ENCODE peak calls at places on chromosomes 12 and 14, in ten cellular contexts. O is uterus; E is tibial nerve; N is ascending aorta; X is upper lobe of right lung; Q is CD8-positive, alpha-beta memory T cell; Z is neural progenitor cell; K is kidney; Y is cardiac muscle cell; W is GM23248. A is an unnamed sample. For H3K9me3, the result is how much of the 10 kb centered on the place peaks cover.

GRCh38 chr12:89949457-89950195 is 241.0 kb upstream of the ATP2B1 start:
- DNase-seq in O (no peak), E (peak), N (peak), X (no peak), Q (peak), Z (no peak), K (no peak), Y (peak), W (peak), A (peak)

GRCh38 chr12:66636771-66637170 is 42.1 kb downstream of the GRIP1 start:
- DNase-seq in O (peak), E (no peak), N (no peak), X (no peak), Q (no peak), Z (peak), K (peak), Y (no peak), W (no peak), A (no peak)

GRCh38 chr12:91098942-91099341 is 12.4 kb downstream of the LUM start:
- DNase-seq in O (peak), E (peak), N (no peak), X (no peak), Q (no peak), Z (no peak), K (no peak), Y (peak), W (peak), A (no peak)

GRCh38 chr14:85250369-85250768 is 279.6 kb upstream of the FLRT2 start:
- DNase-seq in O (no peak), E (no peak), N (no peak), X (no peak), Q (no peak), Z (peak), K (no peak), Y (peak), W (no peak), A (no peak)

GRCh38 chr12:65306603-65307501 is 28.4 kb downstream of the MSRB3 start:
- DNase-seq in O (peak), E (peak), N (no peak), X (no peak), Q (no peak), Z (peak), K (no peak), Y (peak), W (peak), A (no peak)

GRCh38 chr14:37595809-37596595 is 573 bp downstream of the TTC6 start:
- DNase-seq in O (no peak), E (no peak), N (no peak), X (peak), Q (no peak), Z (peak), K (peak), Y (no peak), W (peak), A (peak)

GRCh38 chr12:86724716-86725115 is 468.5 kb upstream of the MGAT4C start:
- DNase-seq in O (no peak), E (no peak), N (no peak), X (no peak), Q (no peak), Z (no peak), K (no peak), Y (peak), W (peak), A (no peak)

GRCh38 chr12:3491938-3492867 is 1.2 kb downstream of the PRMT8 start:
- DNase-seq in O (peak), E (no peak), N (no peak), X (peak), Q (peak), Z (peak), K (peak), Y (peak), W (peak), A (no peak)

GRCh38 chr12:67382206-67382871 is 113.2 kb downstream of the CAND1 start:
- DNase-seq in O (no peak), E (no peak), N (no peak), X (no peak), Q (no peak), Z (no peak), K (no peak), Y (peak), W (peak), A (no peak)

GRCh38 chr14:76101384-76101783 is 50.3 kb upstream of the GPATCH2L start:
- DNase-seq in O (no peak), E (no peak), N (no peak), X (no peak), Q (no peak), Z (no peak), K (no peak), Y (peak), W (peak), A (no peak)

GRCh38 chr12:106953352-106954260 is 2.1 kb upstream of the TMEM263 start:
- DNase-seq in O (no peak), E (no peak), N (no peak), X (no peak), Q (no peak), Z (no peak), K (no peak), Y (no peak), W (no peak), A (no peak)

GRCh38 chr12:100926669-100927248 is 132.2 kb downstream of the ANO4 start:
- DNase-seq in O (no peak), E (no peak), N (no peak), X (no peak), Q (no peak), Z (peak), K (no peak), Y (peak), W (peak), A (no peak)

GRCh38 chr12:122183588-122183940 is 641 bp downstream of the LRRC43 start:
- DNase-seq in O (no peak), E (no peak), N (no peak), X (no peak), Q (no peak), Z (no peak), K (no peak), Y (no peak), W (no peak), A (no peak)

GRCh38 chr14:64554551-64554950 is 4.8 kb downstream of the PPP1R36 start:
- DNase-seq in O (no peak), E (no peak), N (no peak), X (no peak), Q (no peak), Z (no peak), K (no peak), Y (no peak), W (no peak), A (no peak)

GRCh38 chr14:80954771-80955299 is 586 bp upstream of the TSHR start:
- DNase-seq in O (peak), E (peak), N (peak), X (peak), Q (peak), Z (peak), K (peak), Y (peak), W (peak), A (peak)

GRCh38 chr12:127284870-127285431 is 982.0 kb upstream of the TMEM132C start:
- DNase-seq in O (no peak), E (peak), N (peak), X (no peak), Q (no peak), Z (no peak), K (no peak), Y (peak), W (peak), A (no peak)

GRCh38 chr12:27233814-27234213 is 10.3 kb upstream of the STK38L start:
- DNase-seq in O (no peak), E (no peak), N (no peak), X (no peak), Q (no peak), Z (no peak), K (no peak), Y (no peak), W (no peak), A (no peak)

GRCh38 chr12:56387152-56387551 is 24.5 kb upstream of the APOF start:
- DNase-seq in O (no peak), E (no peak), N (peak), X (no peak), Q (no peak), Z (no peak), K (no peak), Y (peak), W (peak), A (no peak)

GRCh38 chr12:78035913-78036658 is 205.4 kb downstream of the NAV3 start:
- DNase-seq in O (peak), E (no peak), N (no peak), X (no peak), Q (no peak), Z (peak), K (no peak), Y (peak), W (no peak), A (no peak)

GRCh38 chr14:104465482-104466390 is 113.8 kb upstream of the C14orf180 start:
- DNase-seq in O (no peak), E (no peak), N (no peak), X (no peak), Q (no peak), Z (no peak), K (no peak), Y (no peak), W (no peak), A (no peak)

GRCh38 chr12:132941336-132941954 is 14.7 kb downstream of the ZNF605 start:
- DNase-seq in O (no peak), E (no peak), N (no peak), X (no peak), Q (no peak), Z (no peak), K (no peak), Y (no peak), W (no peak), A (no peak)

GRCh38 chr12:132940071-132940719 is 15.9 kb downstream of the ZNF605 start:
- DNase-seq in O (no peak), E (no peak), N (no peak), X (no peak), Q (no peak), Z (no peak), K (no peak), Y (no peak), W (no peak), A (no peak)

GRCh38 chr12:132945806-132946506 is 10.2 kb downstream of the ZNF605 start:
- DNase-seq in O (no peak), E (no peak), N (no peak), X (no peak), Q (no peak), Z (no peak), K (no peak), Y (no peak), W (no peak), A (no peak)

GRCh38 chr12:132946507-132946820 is 9.6 kb downstream of the ZNF605 start:
- DNase-seq in O (no peak), E (no peak), N (no peak), X (no peak), Q (no peak), Z (no peak), K (no peak), Y (no peak), W (no peak), A (no peak)

DNA sequence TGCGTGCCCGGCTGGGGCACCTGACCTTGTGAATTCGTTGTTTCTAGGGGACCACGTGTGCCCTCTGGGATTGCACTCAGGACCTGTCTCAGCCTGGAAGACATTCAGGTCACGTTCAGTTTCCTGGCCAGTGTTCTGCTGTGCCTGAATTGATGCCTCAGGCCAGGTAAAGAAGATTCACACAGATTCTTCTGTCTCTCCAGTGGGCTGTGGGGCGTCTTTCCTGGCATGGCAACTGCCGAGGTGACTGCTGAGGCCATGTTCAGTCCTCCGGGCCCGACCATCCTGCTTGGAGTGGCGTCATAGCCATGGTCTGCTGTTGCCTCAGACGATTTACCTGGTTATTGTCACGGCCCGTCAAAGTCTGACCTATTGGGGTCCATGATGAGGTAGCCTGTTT is 13.5 kb downstream of the ZNF605 start:
- DNase-seq in O (no peak), E (no peak), N (no peak), X (no peak), Q (no peak), Z (no peak), K (no peak), Y (no peak), W (no peak), A (no peak)
- H3K9me3 ChIP-seq in O (half or more), E (half or more), N (half or more), X (half or more), Q (under half), Z (under half), K (under half), Y (under half), W (under half), A (under half)

DNA sequence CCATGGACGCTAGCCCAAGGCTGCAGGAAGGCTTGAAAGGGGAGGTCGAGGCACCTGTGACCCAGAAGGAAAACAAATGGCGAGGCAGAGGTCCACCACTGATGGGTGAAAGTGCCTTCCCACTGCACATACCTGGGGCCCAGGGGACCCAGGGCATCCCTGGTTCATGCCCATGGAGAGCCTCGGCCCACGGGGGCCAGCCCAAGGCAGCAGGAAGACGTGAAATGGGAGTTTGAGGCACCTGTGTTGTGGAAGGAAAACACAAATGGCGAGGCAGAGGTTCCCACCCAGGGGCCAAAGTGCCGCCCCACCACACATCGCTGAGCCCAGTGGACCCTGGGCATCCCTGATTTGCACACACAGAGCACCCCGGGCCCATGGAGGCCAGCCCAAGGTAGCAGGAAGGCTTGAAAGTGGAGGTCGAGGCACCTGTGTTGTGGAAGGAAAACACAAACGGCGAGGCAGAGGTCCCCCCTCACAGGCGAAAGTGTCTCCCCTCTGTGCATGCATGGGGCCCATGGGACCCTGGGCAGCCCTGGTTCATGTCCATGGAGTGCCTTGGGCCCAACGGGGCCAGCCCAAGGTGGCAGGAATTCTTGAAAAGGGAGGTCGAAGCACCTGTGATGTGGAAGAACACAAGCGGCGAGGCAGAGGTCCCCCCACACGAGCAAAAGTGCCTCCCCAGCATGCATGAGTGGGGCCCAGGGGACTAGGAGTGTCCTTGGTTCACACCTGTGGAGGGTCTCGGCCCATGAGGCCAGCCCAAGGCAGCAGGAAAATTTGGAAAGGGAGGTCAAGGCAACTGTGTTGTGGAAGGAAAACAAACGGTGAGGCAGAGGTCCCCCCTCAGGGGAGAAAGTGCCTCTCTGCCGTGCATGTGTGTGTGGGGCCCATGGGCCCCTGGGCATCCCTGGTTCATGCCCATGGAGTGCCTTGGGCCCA is 383.3 kb downstream of the ALG10 start:
- DNase-seq in O (peak), E (no peak), N (peak), X (peak), Q (no peak), Z (no peak), K (peak), Y (no peak), W (no peak), A (no peak)
- H3K9me3 ChIP-seq in O (under half), E (half or more), N (half or more), X (under half), Q (under half), Z (under half), K (under half), Y (under half), W (under half), A (under half)

DNA sequence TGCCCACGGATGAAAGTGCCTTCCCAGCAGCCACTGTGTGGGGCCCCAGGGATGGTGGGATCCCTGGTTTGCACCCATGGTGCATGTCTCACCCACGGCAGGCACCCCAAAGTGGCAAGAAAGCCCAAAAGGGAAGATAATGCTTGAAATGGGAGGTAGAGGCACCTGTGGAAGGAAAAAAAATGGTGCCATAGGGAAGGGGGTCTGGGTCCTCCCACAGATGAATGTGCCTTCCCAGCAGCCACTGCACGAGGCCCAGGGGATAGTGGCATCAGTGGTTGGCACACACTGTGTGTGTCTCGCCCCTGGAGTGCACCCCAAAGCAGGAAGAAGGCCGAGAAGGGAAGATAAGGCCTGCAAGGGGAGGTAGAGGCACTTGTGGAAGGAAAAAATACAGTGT is 264.2 kb downstream of the ALG10 start:
- DNase-seq in O (no peak), E (no peak), N (no peak), X (no peak), Q (no peak), Z (no peak), K (no peak), Y (no peak), W (no peak), A (no peak)
- H3K9me3 ChIP-seq in O (under half), E (half or more), N (under half), X (under half), Q (under half), Z (under half), K (under half), Y (under half), W (under half), A (under half)

GRCh38 chr14:32820686-32821085 is 118.0 kb upstream of the NPAS3 start:
- DNase-seq in O (no peak), E (no peak), N (no peak), X (no peak), Q (no peak), Z (no peak), K (no peak), Y (no peak), W (no peak), A (no peak)

GRCh38 chr14:32821989-32822653 is 116.6 kb upstream of the NPAS3 start:
- DNase-seq in O (no peak), E (no peak), N (no peak), X (no peak), Q (no peak), Z (no peak), K (no peak), Y (no peak), W (no peak), A (no peak)

GRCh38 chr14:32818576-32818975 is 120.1 kb upstream of the NPAS3 start:
- DNase-seq in O (no peak), E (no peak), N (no peak), X (no peak), Q (no peak), Z (no peak), K (no peak), Y (no peak), W (no peak), A (no peak)

GRCh38 chr14:32816588-32816987 is 122.1 kb upstream of the NPAS3 start:
- DNase-seq in O (no peak), E (no peak), N (no peak), X (no peak), Q (no peak), Z (no peak), K (no peak), Y (no peak), W (no peak), A (no peak)

GRCh38 chr14:32820182-32820581 is 118.5 kb upstream of the NPAS3 start:
- DNase-seq in O (no peak), E (no peak), N (no peak), X (no peak), Q (no peak), Z (no peak), K (no peak), Y (peak), W (no peak), A (no peak)
- H3K9me3 ChIP-seq in O (under half), E (under half), N (under half), X (under half), Q (under half), Z (under half), K (under half), Y (under half), W (under half), A (under half)

DNA sequence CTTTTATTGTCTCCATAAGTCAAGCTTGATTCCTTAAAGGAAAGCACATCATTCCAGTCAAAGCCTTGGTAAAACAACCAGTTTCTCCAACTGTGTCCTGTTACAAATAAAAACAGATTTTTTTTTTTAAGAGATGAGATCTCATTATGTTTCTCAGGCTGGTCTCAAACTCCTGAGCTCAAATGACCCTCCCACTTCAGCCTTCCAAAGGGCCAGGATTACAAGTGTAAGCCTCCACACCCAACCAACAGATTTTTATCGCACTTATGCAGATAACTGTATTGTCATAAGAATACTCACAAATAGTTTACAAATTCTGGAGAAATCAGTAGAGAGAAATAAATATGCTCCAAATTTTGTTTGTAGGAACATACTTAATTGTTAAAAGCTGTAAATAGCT is 56.1 kb upstream of the SLC2A13 start:
- DNase-seq in O (no peak), E (no peak), N (no peak), X (no peak), Q (no peak), Z (no peak), K (no peak), Y (no peak), W (no peak), A (no peak)
- H3K9me3 ChIP-seq in O (under half), E (under half), N (under half), X (under half), Q (under half), Z (under half), K (under half), Y (under half), W (under half), A (under half)

A was measured in effector memory CD4-positive, alpha-beta T cell.